ENCODE peak calls at places on chromosome 4, in seven cellular contexts. One of them, this sample, is unnamed.

GRCh38 chr4:89000844-89001360 is 56.1 kb downstream of the FAM13A start:
- DNase-seq in activated CD4-positive, alpha-beta T cell treated with anti-CD3 and anti-CD28 coated beads for 48 hours: no peak
- DNase-seq in HCEC 1CT: peak
- DNase-seq in NCI-H1092: peak
- DNase-seq in nephron progenitor cell: no peak
- DNase-seq in T-helper 1 cell: no peak
- DNase-seq in D341Med: no peak
- DNase-seq in this sample: peak

GRCh38 chr4:42282081-42282901 is 115.0 kb upstream of the SHISA3 start:
- DNase-seq in HCEC 1CT: peak
- DNase-seq in NCI-H1092: peak
- DNase-seq in activated CD4-positive, alpha-beta T cell treated with anti-CD3 and anti-CD28 coated beads for 48 hours: peak
- DNase-seq in D341Med: peak
- DNase-seq in T-helper 1 cell: peak
- DNase-seq in nephron progenitor cell: peak
- DNase-seq in this sample: peak

GRCh38 chr4:152169666-152170065 is 366.2 kb downstream of the FBXW7 start:
- DNase-seq in nephron progenitor cell: no peak
- DNase-seq in D341Med: peak
- DNase-seq in activated CD4-positive, alpha-beta T cell treated with anti-CD3 and anti-CD28 coated beads for 48 hours: no peak
- DNase-seq in NCI-H1092: no peak
- DNase-seq in T-helper 1 cell: no peak
- DNase-seq in HCEC 1CT: no peak
- DNase-seq in this sample: no peak

GRCh38 chr4:85761803-85762202 is 286.9 kb downstream of the ARHGAP24 start:
- DNase-seq in NCI-H1092: no peak
- DNase-seq in T-helper 1 cell: no peak
- DNase-seq in nephron progenitor cell: no peak
- DNase-seq in activated CD4-positive, alpha-beta T cell treated with anti-CD3 and anti-CD28 coated beads for 48 hours: no peak
- DNase-seq in D341Med: no peak
- DNase-seq in HCEC 1CT: peak
- DNase-seq in this sample: no peak

GRCh38 chr4:173485164-173485563 is 44.9 kb downstream of the HAND2 start:
- DNase-seq in activated CD4-positive, alpha-beta T cell treated with anti-CD3 and anti-CD28 coated beads for 48 hours: peak
- DNase-seq in HCEC 1CT: no peak
- DNase-seq in NCI-H1092: no peak
- DNase-seq in nephron progenitor cell: no peak
- DNase-seq in T-helper 1 cell: no peak
- DNase-seq in D341Med: no peak
- DNase-seq in this sample: no peak

GRCh38 chr4:24862073-24862751 is 50.6 kb downstream of the CCDC149 start:
- DNase-seq in activated CD4-positive, alpha-beta T cell treated with anti-CD3 and anti-CD28 coated beads for 48 hours: no peak
- DNase-seq in D341Med: no peak
- DNase-seq in NCI-H1092: no peak
- DNase-seq in HCEC 1CT: no peak
- DNase-seq in T-helper 1 cell: no peak
- DNase-seq in nephron progenitor cell: no peak
- DNase-seq in this sample: no peak

GRCh38 chr4:97252615-97253154 is 890.6 kb downstream of the STPG2 start:
- DNase-seq in T-helper 1 cell: no peak
- DNase-seq in NCI-H1092: no peak
- DNase-seq in nephron progenitor cell: no peak
- DNase-seq in activated CD4-positive, alpha-beta T cell treated with anti-CD3 and anti-CD28 coated beads for 48 hours: no peak
- DNase-seq in HCEC 1CT: no peak
- DNase-seq in D341Med: no peak
- DNase-seq in this sample: no peak

GRCh38 chr4:4995103-4995761 is 24.0 kb downstream of the CYTL1 start:
- DNase-seq in NCI-H1092: peak
- DNase-seq in activated CD4-positive, alpha-beta T cell treated with anti-CD3 and anti-CD28 coated beads for 48 hours: peak
- DNase-seq in nephron progenitor cell: peak
- DNase-seq in D341Med: peak
- DNase-seq in T-helper 1 cell: peak
- DNase-seq in HCEC 1CT: peak
- DNase-seq in this sample: peak

GRCh38 chr4:136917312-136918110 is 614.8 kb downstream of the PCDH18 start:
- DNase-seq in HCEC 1CT: no peak
- DNase-seq in NCI-H1092: no peak
- DNase-seq in D341Med: no peak
- DNase-seq in nephron progenitor cell: no peak
- DNase-seq in T-helper 1 cell: no peak
- DNase-seq in activated CD4-positive, alpha-beta T cell treated with anti-CD3 and anti-CD28 coated beads for 48 hours: no peak
- DNase-seq in this sample: no peak

GRCh38 chr4:2745981-2746806 is 9.9 kb downstream of the TNIP2 start:
- DNase-seq in nephron progenitor cell: no peak
- DNase-seq in HCEC 1CT: peak
- DNase-seq in NCI-H1092: no peak
- DNase-seq in D341Med: peak
- DNase-seq in T-helper 1 cell: peak
- DNase-seq in activated CD4-positive, alpha-beta T cell treated with anti-CD3 and anti-CD28 coated beads for 48 hours: peak
- DNase-seq in this sample: peak

GRCh38 chr4:32847466-32847865 is 2127.3 kb downstream of the PCDH7 start:
- DNase-seq in activated CD4-positive, alpha-beta T cell treated with anti-CD3 and anti-CD28 coated beads for 48 hours: no peak
- DNase-seq in nephron progenitor cell: peak
- DNase-seq in NCI-H1092: no peak
- DNase-seq in HCEC 1CT: no peak
- DNase-seq in T-helper 1 cell: no peak
- DNase-seq in D341Med: no peak
- DNase-seq in this sample: no peak

GRCh38 chr4:55396305-55397023 is 707 bp downstream of the TMEM165 start:
- DNase-seq in D341Med: peak
- DNase-seq in NCI-H1092: peak
- DNase-seq in nephron progenitor cell: peak
- DNase-seq in activated CD4-positive, alpha-beta T cell treated with anti-CD3 and anti-CD28 coated beads for 48 hours: peak
- DNase-seq in HCEC 1CT: peak
- DNase-seq in T-helper 1 cell: peak
- DNase-seq in this sample: peak

GRCh38 chr4:9989918-9990635 is 31.2 kb downstream of the SLC2A9 start:
- DNase-seq in HCEC 1CT: no peak
- DNase-seq in nephron progenitor cell: no peak
- DNase-seq in NCI-H1092: no peak
- DNase-seq in D341Med: no peak
- DNase-seq in activated CD4-positive, alpha-beta T cell treated with anti-CD3 and anti-CD28 coated beads for 48 hours: no peak
- DNase-seq in T-helper 1 cell: no peak
- DNase-seq in this sample: no peak

GRCh38 chr4:158459085-158459820 is 62.4 kb upstream of the RXFP1 start:
- DNase-seq in activated CD4-positive, alpha-beta T cell treated with anti-CD3 and anti-CD28 coated beads for 48 hours: no peak
- DNase-seq in D341Med: no peak
- DNase-seq in HCEC 1CT: no peak
- DNase-seq in T-helper 1 cell: no peak
- DNase-seq in nephron progenitor cell: no peak
- DNase-seq in NCI-H1092: no peak
- DNase-seq in this sample: peak

GRCh38 chr4:169079942-169080827 is 70.1 kb upstream of the CBR4 start:
- DNase-seq in activated CD4-positive, alpha-beta T cell treated with anti-CD3 and anti-CD28 coated beads for 48 hours: peak
- DNase-seq in NCI-H1092: no peak
- DNase-seq in D341Med: no peak
- DNase-seq in nephron progenitor cell: no peak
- DNase-seq in HCEC 1CT: no peak
- DNase-seq in T-helper 1 cell: no peak
- DNase-seq in this sample: no peak

GRCh38 chr4:61210186-61210939 is 10.2 kb downstream of the ADGRL3 start:
- DNase-seq in nephron progenitor cell: peak
- DNase-seq in T-helper 1 cell: no peak
- DNase-seq in HCEC 1CT: no peak
- DNase-seq in D341Med: no peak
- DNase-seq in activated CD4-positive, alpha-beta T cell treated with anti-CD3 and anti-CD28 coated beads for 48 hours: no peak
- DNase-seq in NCI-H1092: peak
- DNase-seq in this sample: no peak

GRCh38 chr4:105092356-105092755 is 54.3 kb upstream of the TET2 start:
- DNase-seq in activated CD4-positive, alpha-beta T cell treated with anti-CD3 and anti-CD28 coated beads for 48 hours: no peak
- DNase-seq in HCEC 1CT: peak
- DNase-seq in NCI-H1092: no peak
- DNase-seq in nephron progenitor cell: no peak
- DNase-seq in T-helper 1 cell: no peak
- DNase-seq in D341Med: no peak
- DNase-seq in this sample: peak

GRCh38 chr4:147236806-147237205 is 244.1 kb upstream of the EDNRA start:
- DNase-seq in activated CD4-positive, alpha-beta T cell treated with anti-CD3 and anti-CD28 coated beads for 48 hours: no peak
- DNase-seq in D341Med: no peak
- DNase-seq in HCEC 1CT: no peak
- DNase-seq in nephron progenitor cell: no peak
- DNase-seq in T-helper 1 cell: no peak
- DNase-seq in NCI-H1092: no peak
- DNase-seq in this sample: no peak

GRCh38 chr4:142817442-142817841 is 28.7 kb downstream of the INPP4B start:
- DNase-seq in nephron progenitor cell: no peak
- DNase-seq in HCEC 1CT: peak
- DNase-seq in NCI-H1092: no peak
- DNase-seq in T-helper 1 cell: peak
- DNase-seq in D341Med: no peak
- DNase-seq in activated CD4-positive, alpha-beta T cell treated with anti-CD3 and anti-CD28 coated beads for 48 hours: peak
- DNase-seq in this sample: peak

GRCh38 chr4:186722856-186723206 is 825 bp downstream of the FAT1 start:
- DNase-seq in activated CD4-positive, alpha-beta T cell treated with anti-CD3 and anti-CD28 coated beads for 48 hours: no peak
- DNase-seq in D341Med: no peak
- DNase-seq in NCI-H1092: no peak
- DNase-seq in HCEC 1CT: no peak
- DNase-seq in T-helper 1 cell: no peak
- DNase-seq in nephron progenitor cell: no peak
- DNase-seq in this sample: no peak

GRCh38 chr4:128306992-128307581 is 19.5 kb upstream of the PGRMC2 start:
- DNase-seq in D341Med: no peak
- DNase-seq in HCEC 1CT: no peak
- DNase-seq in NCI-H1092: no peak
- DNase-seq in nephron progenitor cell: no peak
- DNase-seq in activated CD4-positive, alpha-beta T cell treated with anti-CD3 and anti-CD28 coated beads for 48 hours: no peak
- DNase-seq in T-helper 1 cell: no peak
- DNase-seq in this sample: no peak

GRCh38 chr4:104486702-104487101 is 8.0 kb downstream of the CXXC4 start:
- DNase-seq in D341Med: no peak
- DNase-seq in activated CD4-positive, alpha-beta T cell treated with anti-CD3 and anti-CD28 coated beads for 48 hours: no peak
- DNase-seq in nephron progenitor cell: no peak
- DNase-seq in NCI-H1092: no peak
- DNase-seq in HCEC 1CT: no peak
- DNase-seq in T-helper 1 cell: no peak
- DNase-seq in this sample: no peak

GRCh38 chr4:118849867-118850812 is 14.2 kb upstream of the SEC24D start:
- DNase-seq in T-helper 1 cell: peak
- DNase-seq in D341Med: no peak
- DNase-seq in NCI-H1092: no peak
- DNase-seq in nephron progenitor cell: no peak
- DNase-seq in activated CD4-positive, alpha-beta T cell treated with anti-CD3 and anti-CD28 coated beads for 48 hours: peak
- DNase-seq in HCEC 1CT: no peak
- DNase-seq in this sample: peak

GRCh38 chr4:164572877-164573279 is 181.1 kb upstream of the SMIM31 start:
- DNase-seq in activated CD4-positive, alpha-beta T cell treated with anti-CD3 and anti-CD28 coated beads for 48 hours: no peak
- DNase-seq in NCI-H1092: no peak
- DNase-seq in HCEC 1CT: peak
- DNase-seq in D341Med: no peak
- DNase-seq in nephron progenitor cell: no peak
- DNase-seq in T-helper 1 cell: no peak
- DNase-seq in this sample: no peak

GRCh38 chr4:60992037-60992436 is 208.1 kb upstream of the ADGRL3 start:
- DNase-seq in D341Med: no peak
- DNase-seq in T-helper 1 cell: no peak
- DNase-seq in NCI-H1092: no peak
- DNase-seq in activated CD4-positive, alpha-beta T cell treated with anti-CD3 and anti-CD28 coated beads for 48 hours: no peak
- DNase-seq in nephron progenitor cell: no peak
- DNase-seq in HCEC 1CT: no peak
- DNase-seq in this sample: peak

GRCh38 chr4:8205749-8206611 is 6.9 kb downstream of the SH3TC1 start:
- DNase-seq in NCI-H1092: no peak
- DNase-seq in activated CD4-positive, alpha-beta T cell treated with anti-CD3 and anti-CD28 coated beads for 48 hours: no peak
- DNase-seq in T-helper 1 cell: no peak
- DNase-seq in D341Med: no peak
- DNase-seq in nephron progenitor cell: no peak
- DNase-seq in HCEC 1CT: no peak
- DNase-seq in this sample: no peak